ENCODE peak calls at places on chromosomes 1 and 21, in four cellular contexts. W, I, X and K are unnamed samples. For H3K27me3, the result is how much of the 10 kb centered on the place peaks cover.

GRCh38 chr1:181568736-181569135 is 85.4 kb downstream of the CACNA1E start:
- DNase-seq in W (no peak), I (no peak), X (no peak), K (no peak)

GRCh38 chr1:204073837-204074273 is 940 bp downstream of the SOX13 start:
- DNase-seq in W (no peak), I (no peak), X (no peak), K (no peak)

GRCh38 chr1:27318596-27318995 is 3.4 kb upstream of the TMEM222 start:
- DNase-seq in W (no peak), I (no peak), X (no peak), K (no peak)

GRCh38 chr1:20359451-20360330 is 69.0 kb downstream of the VWA5B1 start:
- DNase-seq in W (no peak), I (peak), X (no peak), K (no peak)

GRCh38 chr21:43290529-43291346 is 121.9 kb downstream of the CRYAA start:
- DNase-seq in W (no peak), I (peak), X (no peak), K (no peak)

GRCh38 chr1:214570442-214570841 is 19.0 kb upstream of the PTPN14 start:
- DNase-seq in W (no peak), I (no peak), X (no peak), K (no peak)

GRCh38 chr1:92961131-92961895 is at the start of gene DIPK1A:
- DNase-seq in W (no peak), I (peak), X (no peak), K (no peak)

GRCh38 chr1:90959352-90960206 is 62.3 kb downstream of the ZNF644 start:
- DNase-seq in W (peak), I (no peak), X (no peak), K (no peak)

GRCh38 chr1:181191494-181192040 is 103.1 kb downstream of the IER5 start:
- DNase-seq in W (no peak), I (no peak), X (no peak), K (no peak)

GRCh38 chr1:25554886-25555752 is 11.7 kb downstream of the LDLRAP1 start:
- DNase-seq in W (no peak), I (no peak), X (no peak), K (no peak)

GRCh38 chr21:16378570-16378969 is 648.8 kb downstream of the USP25 start:
- DNase-seq in W (no peak), I (no peak), X (no peak), K (no peak)

GRCh38 chr1:20485527-20486456 is at the start of gene CAMK2N1:
- DNase-seq in W (no peak), I (peak), X (no peak), K (no peak)

GRCh38 chr21:29091032-29091431 is 17.6 kb upstream of the CCT8 start:
- DNase-seq in W (peak), I (no peak), X (no peak), K (no peak)

GRCh38 chr1:53110370-53111072 is 31.9 kb downstream of the SLC1A7 start:
- DNase-seq in W (peak), I (no peak), X (no peak), K (no peak)

GRCh38 chr1:917076-917459 is 6.7 kb upstream of the SAMD11 start:
- DNase-seq in W (no peak), I (no peak), X (no peak), K (no peak)

GRCh38 chr1:227547604-227548397 is 15.6 kb upstream of the ZNF678 start:
- DNase-seq in W (no peak), I (no peak), X (no peak), K (no peak)

GRCh38 chr1:31127266-31127665 is 61.7 kb upstream of the PUM1 start:
- DNase-seq in W (no peak), I (no peak), X (no peak), K (no peak)

GRCh38 chr1:151661728-151662127 is 49.9 kb downstream of the SNX27 start:
- DNase-seq in W (no peak), I (no peak), X (no peak), K (no peak)

GRCh38 chr1:39453603-39454002 is 37.8 kb upstream of the BMP8A start:
- DNase-seq in W (no peak), I (peak), X (peak), K (no peak)

GRCh38 chr1:210523830-210524229 is 195.1 kb downstream of the HHAT start:
- DNase-seq in W (no peak), I (no peak), X (no peak), K (no peak)

GRCh38 chr1:225941949-225942222 is 866 bp upstream of the LEFTY2 start:
- DNase-seq in W (no peak), I (no peak), X (no peak), K (no peak)

DNA sequence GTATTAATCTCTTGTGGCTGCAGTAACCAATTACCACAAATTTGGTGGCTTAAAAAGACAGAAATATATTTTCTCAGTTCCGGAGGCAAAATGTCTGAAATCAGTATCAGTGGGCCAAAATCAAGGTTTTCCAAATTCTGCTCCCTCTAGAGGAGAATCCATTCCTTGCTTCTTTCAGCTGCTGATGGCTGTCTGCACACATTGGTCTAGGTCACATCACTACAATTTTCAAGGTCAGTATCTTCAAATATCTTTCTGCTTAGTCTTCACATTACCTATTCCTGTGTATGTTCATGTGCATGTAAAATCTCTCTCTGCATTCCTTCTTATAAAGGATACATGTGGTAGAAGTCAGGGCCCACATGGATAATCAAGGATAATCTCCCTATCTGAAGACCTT is 999.4 kb downstream of the KCNT2 start:
- DNase-seq in W (no peak), I (no peak), X (no peak), K (no peak)
- TF ChIP-seq CTCF in W (peak), I (no peak), X (no peak), K (peak)

GRCh38 chr1:75136921-75137641 is 2.9 kb downstream of the LHX8 start:
- DNase-seq in W (no peak), I (no peak), X (no peak), K (peak)
- H3K27me3 ChIP-seq in W (half or more), I (half or more), X (under half), K (half or more)

GRCh38 chr1:170067253-170067819 is 7.2 kb downstream of the KIFAP3 start:
- DNase-seq in W (no peak), I (peak), X (no peak), K (no peak)
- TF ChIP-seq CTCF in W (peak), I (peak), X (no peak), K (no peak)

GRCh38 chr1:154514066-154514553 is 11.9 kb upstream of the SHE start:
- DNase-seq in W (no peak), I (no peak), X (no peak), K (no peak)
- H3K27me3 ChIP-seq in W (under half), I (under half), X (under half), K (under half)

GRCh38 chr1:69700770-69701169 is 133.0 kb downstream of the LRRC7 start:
- DNase-seq in W (no peak), I (no peak), X (no peak), K (no peak)
- TF ChIP-seq CTCF in W (peak), I (no peak), X (no peak), K (peak)

DNA sequence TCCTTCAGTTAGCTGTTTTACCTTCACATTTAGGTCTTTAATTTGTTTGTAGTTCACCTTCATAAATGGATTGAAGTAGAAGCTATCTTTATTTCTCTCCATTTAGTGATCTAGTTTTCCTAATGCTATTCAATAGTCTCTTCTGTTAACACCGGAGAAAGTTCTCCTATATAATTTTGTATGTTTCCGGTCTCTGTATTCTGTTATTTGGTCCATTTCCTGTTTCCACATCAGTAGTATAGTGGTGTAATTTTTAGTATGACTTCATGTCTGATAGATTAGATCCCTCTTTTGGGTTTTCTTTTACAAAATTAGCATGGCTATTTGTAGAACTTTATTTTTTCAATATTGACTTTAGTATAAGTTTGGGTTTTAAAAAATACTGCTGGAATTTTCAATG is 41.6 kb upstream of the PKP1 start:
- DNase-seq in W (no peak), I (no peak), X (no peak), K (no peak)
- H3K27me3 ChIP-seq in W (under half), I (under half), X (under half), K (under half)

DNA sequence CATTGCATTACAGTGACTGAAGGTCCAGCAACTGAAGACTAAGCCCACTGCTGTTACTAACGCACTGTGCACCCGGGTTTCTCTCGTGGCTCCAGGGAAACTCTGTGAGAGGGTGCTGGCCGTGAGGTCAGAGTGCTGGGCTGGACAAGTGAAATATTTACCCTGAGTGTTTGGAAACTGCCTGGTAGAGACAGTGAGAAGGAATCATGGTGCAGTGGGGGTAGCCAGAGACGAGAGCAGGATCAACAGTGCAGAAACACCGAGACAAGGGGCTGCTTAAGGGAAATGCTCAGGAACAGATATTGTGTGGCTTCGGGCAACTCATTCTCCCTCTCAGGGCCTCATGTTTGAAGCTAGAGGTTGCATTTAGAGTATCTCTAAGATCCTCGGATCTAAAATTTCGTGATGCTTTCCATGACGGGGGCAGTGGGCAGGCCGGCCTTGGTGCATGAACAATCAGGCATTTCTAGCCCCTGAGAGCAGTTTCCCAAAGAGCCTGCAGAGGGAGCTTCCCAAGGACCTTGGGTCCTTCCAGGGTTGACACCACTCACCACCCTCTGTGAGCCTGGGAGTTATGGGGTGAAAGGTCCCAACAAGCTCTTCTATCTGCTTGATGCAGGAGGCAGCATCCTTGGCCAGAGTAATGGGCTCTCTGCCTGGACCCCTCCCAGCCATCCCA is 9.7 kb downstream of the CD2 start:
- DNase-seq in W (no peak), I (peak), X (no peak), K (no peak)
- TF ChIP-seq CTCF in W (peak), I (peak), X (peak), K (peak)

DNA sequence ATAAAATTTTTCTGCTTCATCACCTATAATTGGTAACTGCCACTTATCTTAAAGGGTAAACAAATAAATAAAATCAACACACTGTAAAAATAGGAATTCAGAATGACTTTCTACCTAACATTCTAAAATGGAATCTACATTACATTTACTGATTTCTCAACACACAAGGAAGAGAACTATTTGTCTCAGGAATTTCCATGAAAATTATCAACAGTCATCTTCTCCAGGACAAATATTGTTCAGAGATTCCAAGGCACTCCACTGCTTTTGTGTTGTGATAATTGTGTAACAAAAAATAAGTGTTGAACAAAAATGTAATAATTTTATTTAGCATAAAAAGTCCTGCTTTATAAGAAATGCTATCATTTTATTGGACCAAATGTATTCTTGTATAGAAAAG is 7.3 kb downstream of the ODF2L start:
- DNase-seq in W (no peak), I (no peak), X (no peak), K (no peak)
- H3K27me3 ChIP-seq in W (under half), I (under half), X (under half), K (under half)

DNA sequence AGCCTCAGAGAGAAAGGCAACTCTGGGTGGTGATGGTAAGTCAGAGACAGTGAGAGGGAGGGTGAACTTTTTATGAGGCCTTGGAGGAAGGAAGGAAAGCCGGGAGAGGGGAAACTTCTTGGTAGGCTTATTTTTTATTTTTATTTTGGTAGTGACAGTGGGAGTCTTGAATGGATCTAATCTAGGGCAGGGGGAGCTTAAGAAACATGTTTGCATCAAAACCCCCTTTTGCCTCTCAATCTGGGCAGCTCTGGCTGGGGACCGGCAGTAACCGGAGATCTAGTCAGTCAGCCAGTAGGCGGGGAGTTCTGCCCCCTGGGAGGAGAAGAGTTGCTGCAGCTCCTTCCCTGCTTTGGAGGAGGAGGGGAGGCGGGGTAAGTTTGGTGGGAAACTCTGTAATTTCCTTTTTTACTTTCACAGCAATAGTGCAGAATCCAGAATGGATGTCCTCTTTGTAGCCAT is at the start of gene C1orf54:
- DNase-seq in W (no peak), I (peak), X (no peak), K (no peak)
- TF ChIP-seq CTCF in W (no peak), I (no peak), X (peak), K (peak)

GRCh38 chr1:235633220-235633540 is 16.4 kb downstream of the GNG4 start:
- DNase-seq in W (no peak), I (no peak), X (no peak), K (no peak)

GRCh38 chr1:235628316-235629006 is 21.1 kb downstream of the GNG4 start:
- DNase-seq in W (no peak), I (no peak), X (no peak), K (no peak)

GRCh38 chr1:235635938-235636663 is 13.5 kb downstream of the GNG4 start:
- DNase-seq in W (no peak), I (peak), X (no peak), K (no peak)

GRCh38 chr1:235632538-235633219 is 16.9 kb downstream of the GNG4 start:
- DNase-seq in W (no peak), I (no peak), X (no peak), K (no peak)

DNA sequence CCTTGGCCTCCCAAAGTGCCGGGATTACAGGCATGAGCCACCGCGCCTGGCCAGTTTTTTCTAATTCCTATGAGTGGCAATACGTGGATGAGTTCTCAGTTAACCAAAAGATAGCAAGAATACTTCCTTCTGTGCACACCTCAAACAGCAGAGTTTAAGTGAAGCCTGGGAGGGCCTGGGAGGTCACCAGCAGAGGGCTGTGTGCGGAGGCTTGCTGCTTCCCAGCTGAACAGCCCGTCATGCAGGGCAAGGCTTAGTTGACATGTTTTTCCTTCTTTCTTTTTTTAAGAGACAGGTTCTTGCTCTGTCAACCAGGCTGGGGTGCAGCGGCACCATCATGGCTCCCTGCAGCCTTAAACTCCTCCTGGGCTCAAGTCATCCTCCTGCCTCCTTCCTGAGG is 17.8 kb downstream of the GNG4 start:
- DNase-seq in W (no peak), I (no peak), X (no peak), K (no peak)
- H3K27me3 ChIP-seq in W (under half), I (under half), X (under half), K (under half)